ENCODE peak calls at places on chromosomes 13 and 19, in four cellular contexts. D, A, U and C are unnamed samples.
A peak's percentile ranks its signal among the peaks of the same experiment; 100 is the strongest.

GRCh38 chr13:45132384-45133064 is 12.2 kb downstream of the GTF2F2 start:
- DNase-seq in D (no peak), A (no peak), U (no peak), C (no peak)

GRCh38 chr13:26482451-26483197 is 74.9 kb upstream of the WASF3 start:
- DNase-seq in D (peak; percentile 72), A (peak; percentile 85), U (no peak), C (peak; percentile 82)

GRCh38 chr13:109362606-109363005 is 423.8 kb downstream of the IRS2 start:
- DNase-seq in D (no peak), A (no peak), U (no peak), C (no peak)

GRCh38 chr19:48959341-48960239 is 4.9 kb downstream of the BAX start:
- DNase-seq in D (no peak), A (no peak), U (no peak), C (no peak)

GRCh38 chr13:95948646-95949045 is 104.6 kb downstream of the UGGT2 start:
- DNase-seq in D (no peak), A (no peak), U (no peak), C (peak; percentile 38)

GRCh38 chr13:93867481-93867880 is 612.0 kb downstream of the DCT start:
- DNase-seq in D (no peak), A (no peak), U (no peak), C (peak; percentile 76)

GRCh38 chr19:28425431-28425931 is 787.5 kb downstream of the UQCRFS1 start:
- DNase-seq in D (no peak), A (no peak), U (no peak), C (peak; percentile 90)

GRCh38 chr19:33390120-33390907 is 16.8 kb downstream of the CEBPG start:
- DNase-seq in D (no peak), A (no peak), U (peak; percentile 69), C (peak; percentile 57)

GRCh38 chr19:46975918-46976782 is 43.5 kb upstream of the NPAS1 start:
- DNase-seq in D (peak; percentile 84), A (peak; percentile 95), U (peak; percentile 96), C (peak; percentile 100)

GRCh38 chr13:45781553-45782326 is 69.8 kb downstream of the SIAH3 start:
- DNase-seq in D (no peak), A (no peak), U (peak; percentile 75), C (peak; percentile 47)

GRCh38 chr19:29448046-29448445 is 77.7 kb upstream of the VSTM2B start:
- DNase-seq in D (no peak), A (no peak), U (no peak), C (no peak)

GRCh38 chr19:43784981-43785808 is 4.4 kb upstream of the KCNN4 start:
- DNase-seq in D (peak; percentile 86), A (no peak), U (no peak), C (peak; percentile 77)

GRCh38 chr13:113999618-113999910 is 25.7 kb upstream of the C13orf46 start:
- DNase-seq in D (no peak), A (peak; percentile 74), U (no peak), C (no peak)

GRCh38 chr13:39616087-39616694 is 13.2 kb upstream of the LHFPL6 start:
- DNase-seq in D (peak; percentile 84), A (no peak), U (no peak), C (peak; percentile 79)

GRCh38 chr13:101489635-101490034 is 37.2 kb downstream of the ITGBL1 start:
- DNase-seq in D (no peak), A (no peak), U (no peak), C (no peak)

GRCh38 chr13:54928071-54928470 is 1899.5 kb downstream of the OLFM4 start:
- DNase-seq in D (no peak), A (no peak), U (no peak), C (no peak)

GRCh38 chr19:4301590-4302237 is 475 bp downstream of the TMIGD2 start:
- DNase-seq in D (peak; percentile 32), A (no peak), U (no peak), C (no peak)

GRCh38 chr13:44045179-44045562 is 165.5 kb downstream of the LACC1 start:
- DNase-seq in D (peak; percentile 9), A (no peak), U (no peak), C (no peak)

GRCh38 chr13:109933476-109933875 is 147.1 kb upstream of the IRS2 start:
- DNase-seq in D (peak; percentile 6), A (no peak), U (no peak), C (no peak)

GRCh38 chr19:12913011-12913561 is 6.0 kb downstream of the SYCE2 start:
- DNase-seq in D (peak; percentile 84), A (peak; percentile 87), U (peak; percentile 77), C (peak; percentile 80)

GRCh38 chr19:3931041-3931440 is 1.8 kb upstream of the NMRK2 start:
- DNase-seq in D (no peak), A (no peak), U (peak; percentile 82), C (no peak)

GRCh38 chr19:5489511-5489910 is 34.3 kb downstream of the ZNRF4 start:
- DNase-seq in D (no peak), A (no peak), U (no peak), C (no peak)

GRCh38 chr19:48484247-48484893 is 15.2 kb downstream of the CYTH2 start:
- DNase-seq in D (no peak), A (no peak), U (no peak), C (no peak)

GRCh38 chr19:29324717-29325116 is 111.8 kb upstream of the UQCRFS1 start:
- DNase-seq in D (no peak), A (peak; percentile 48), U (no peak), C (no peak)

GRCh38 chr19:726993-727956 is 18.5 kb downstream of the PALM start:
- DNase-seq in D (no peak), A (no peak), U (no peak), C (no peak)

GRCh38 chr13:113863511-113864302 is at the start of gene GAS6:
- DNase-seq in D (peak; percentile 79), A (peak; percentile 81), U (peak; percentile 82), C (peak; percentile 21)

GRCh38 chr19:33646306-33646705 is 24.6 kb downstream of the CHST8 start:
- DNase-seq in D (no peak), A (peak; percentile 12), U (no peak), C (no peak)

GRCh38 chr19:18152817-18153554 is at the start of gene PIK3R2:
- DNase-seq in D (peak; percentile 100), A (peak; percentile 99), U (peak; percentile 100), C (peak; percentile 99)

GRCh38 chr13:71634605-71635443 is 232.2 kb downstream of the DACH1 start:
- DNase-seq in D (no peak), A (no peak), U (no peak), C (no peak)

GRCh38 chr13:71629167-71629566 is 237.8 kb downstream of the DACH1 start:
- DNase-seq in D (no peak), A (no peak), U (no peak), C (no peak)

DNA sequence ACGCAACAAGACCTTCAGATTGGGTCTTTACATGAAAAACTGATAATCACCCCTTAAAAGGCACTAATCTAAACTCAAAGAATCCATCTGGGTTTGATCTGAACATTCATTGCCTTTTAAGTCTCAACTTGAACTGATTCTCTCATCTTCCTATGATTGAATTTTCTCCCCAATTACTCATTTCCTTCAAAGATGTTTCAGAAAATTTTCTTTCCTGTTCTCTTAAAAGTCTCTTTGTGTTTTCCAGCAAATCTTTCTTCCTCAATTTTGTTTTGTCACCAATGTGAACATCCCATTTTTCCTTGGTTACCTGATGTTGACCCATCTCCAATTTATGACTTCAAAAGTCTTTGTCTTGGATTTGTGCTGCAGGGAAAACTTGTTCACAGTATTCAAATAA is 234.3 kb downstream of the DACH1 start:
- DNase-seq in D (no peak), A (no peak), U (no peak), C (no peak)
- H3K27me3 ChIP-seq in D (no peaks in the 10 kb centered on the region), A (no peaks in the 10 kb centered on the region), U (no peaks in the 10 kb centered on the region), C (no peaks in the 10 kb centered on the region)

DNA sequence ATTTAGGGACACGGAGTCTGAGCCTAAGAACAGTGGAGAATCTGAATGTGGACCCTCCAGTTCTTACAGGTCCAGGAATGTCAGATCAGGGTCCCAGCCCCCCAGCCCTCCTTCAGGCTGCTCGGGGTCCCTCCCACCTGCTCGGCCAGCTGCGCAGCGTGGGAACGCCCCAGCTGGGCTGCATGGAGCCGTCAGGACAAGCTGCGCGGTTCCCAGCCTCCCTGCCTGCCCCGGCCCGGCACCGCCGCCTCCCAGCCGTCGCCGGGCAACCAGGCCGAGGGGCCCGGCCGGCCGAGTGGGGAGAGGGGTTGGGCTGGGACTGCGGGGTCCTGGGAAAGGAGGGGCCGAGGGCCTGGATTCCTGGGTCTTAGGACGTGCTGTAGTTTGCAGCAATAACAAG is 710 bp upstream of the KIRREL2 start:
- DNase-seq in D (peak; percentile 89), A (no peak), U (no peak), C (no peak)
- H3K27me3 ChIP-seq in D (peaks cover 97% of the 10 kb centered on the region), A (peaks cover 95% of the 10 kb centered on the region), U (peaks cover 99% of the 10 kb centered on the region), C (peaks cover 48% of the 10 kb centered on the region)

DNA sequence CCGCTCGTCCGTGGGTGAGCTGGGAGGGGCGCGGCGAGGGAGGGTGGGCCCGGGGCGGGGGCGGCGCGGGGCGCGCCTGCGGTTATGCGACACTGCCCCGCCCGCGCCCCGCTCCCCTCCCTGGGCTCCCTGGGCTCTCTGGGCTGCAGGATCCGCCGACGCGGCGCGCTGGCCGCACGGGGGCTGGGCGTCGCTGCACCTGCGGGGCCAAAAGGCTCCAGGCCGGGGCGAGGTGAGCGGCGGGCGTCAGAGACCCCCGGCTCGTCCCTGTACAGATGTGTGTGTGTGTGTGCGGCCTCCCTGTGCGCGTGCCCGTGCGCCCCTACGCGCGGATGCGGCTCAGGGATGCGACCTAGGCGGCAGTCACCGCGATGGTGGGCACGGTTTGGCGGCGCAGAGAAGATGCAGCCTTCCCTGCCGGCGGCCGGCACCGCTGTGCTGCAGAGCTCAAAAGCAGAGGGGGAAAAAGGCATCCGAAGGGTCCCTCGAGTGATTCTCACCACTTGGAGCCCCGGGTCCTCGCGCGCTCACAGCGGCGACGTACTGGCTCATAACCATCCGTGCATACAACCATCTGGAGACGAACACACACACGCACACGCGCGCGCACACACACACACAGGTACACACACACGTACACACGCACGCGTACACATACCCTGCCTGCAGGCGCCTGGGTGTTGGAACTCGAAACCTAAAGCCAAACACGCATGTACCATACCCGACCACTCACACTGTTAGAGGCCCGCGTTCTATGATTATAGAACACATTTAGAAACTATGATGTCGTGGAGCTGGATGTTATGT is 704 bp downstream of the ATP8A2 start:
- DNase-seq in D (peak; percentile 66), A (no peak), U (no peak), C (no peak)
- H3K27me3 ChIP-seq in D (peaks cover 70% of the 10 kb centered on the region), A (peaks cover 78% of the 10 kb centered on the region), U (peaks cover 94% of the 10 kb centered on the region), C (peaks cover 30% of the 10 kb centered on the region)

GRCh38 chr13:33722216-33722900 is 95.6 kb upstream of the RFC3 start:
- DNase-seq in D (no peak), A (no peak), U (no peak), C (no peak)

GRCh38 chr13:33725340-33725739 is 92.6 kb upstream of the RFC3 start:
- DNase-seq in D (no peak), A (no peak), U (no peak), C (no peak)

GRCh38 chr13:33723772-33724435 is 94.0 kb upstream of the RFC3 start:
- DNase-seq in D (peak; percentile 88), A (no peak), U (peak; percentile 55), C (peak; percentile 80)

GRCh38 chr13:33721719-33722118 is 96.2 kb upstream of the RFC3 start:
- DNase-seq in D (no peak), A (no peak), U (no peak), C (peak; percentile 75)

GRCh38 chr13:33723365-33723764 is 94.6 kb upstream of the RFC3 start:
- DNase-seq in D (no peak), A (no peak), U (no peak), C (peak; percentile 11)
- H3K27me3 ChIP-seq in D (no peaks in the 10 kb centered on the region), A (no peaks in the 10 kb centered on the region), U (no peaks in the 10 kb centered on the region), C (no peaks in the 10 kb centered on the region)